ENCODE peak calls at places on chromosomes 7 and 10, in ten cellular contexts. V is RWPE1; B is endothelial cell; Y is astrocyte; Q is stimulated activated CD4-positive, alpha-beta T cell treated with anti-CD3 and anti-CD28 coated beads, Interleukin-12 subunit alpha, Interleukin-12 subunit beta, amount 100 ng/mL, for 4 hours; F is NCI-H510A treated with DMSO at 0.1 percent for 48 hours; A is neuronal stem cell; D is skeletal muscle cell; N is stimulated activated CD8-positive, alpha-beta memory T cell treated with anti-CD3 and anti-CD28 coated beads, Interleukin-2, amount 100 ng/mL, for 48 hours; I is MG63. C is an unnamed sample.

GRCh38 chr7:12578930-12579640 is 8.6 kb downstream of the SCIN start:
- DNase-seq in B (no peak), Y (no peak), F (no peak), I (no peak), D (no peak), N (no peak), V (no peak), A (no peak), Q (no peak), C (no peak)

GRCh38 chr7:135147341-135147898 is 452 bp upstream of the TMEM140 start:
- DNase-seq in F (no peak), B (no peak), D (no peak), V (no peak), Y (no peak), N (no peak), Q (no peak), I (no peak), A (no peak), C (no peak)

GRCh38 chr7:130966246-130967009 is 232.4 kb upstream of the KLF14 start:
- DNase-seq in F (no peak), Q (no peak), D (no peak), I (no peak), V (no peak), Y (peak), A (no peak), N (no peak), B (no peak), C (no peak)

GRCh38 chr7:35805876-35806275 is 5.0 kb downstream of the SEPTIN7 start:
- DNase-seq in Q (no peak), A (no peak), F (no peak), D (no peak), Y (no peak), V (no peak), B (no peak), N (no peak), I (no peak), C (no peak)

GRCh38 chr10:127853868-127854768 is 38.6 kb downstream of the CLRN3 start:
- DNase-seq in N (peak), F (peak), Y (peak), B (peak), D (peak), V (peak), Q (peak), I (peak), A (peak), C (peak)

GRCh38 chr7:107579546-107579880 is 533 bp upstream of the BCAP29 start:
- DNase-seq in Q (no peak), A (no peak), B (no peak), F (no peak), V (no peak), D (no peak), Y (no peak), N (no peak), I (no peak), C (no peak)

GRCh38 chr7:69597278-69598076 is 798 bp upstream of the AUTS2 start:
- DNase-seq in B (peak), Y (no peak), I (peak), D (no peak), V (no peak), N (no peak), Q (no peak), A (peak), F (no peak), C (peak)

GRCh38 chr7:47905071-47905920 is 43.0 kb downstream of the PKD1L1 start:
- DNase-seq in I (no peak), V (no peak), A (peak), D (no peak), Y (peak), B (no peak), Q (no peak), N (no peak), F (no peak), C (no peak)

GRCh38 chr10:21532694-21533576 is 1.1 kb upstream of the MLLT10 start:
- DNase-seq in Q (no peak), I (no peak), N (no peak), B (no peak), D (no peak), Y (no peak), V (no peak), A (no peak), F (peak), C (no peak)

C was measured in germinal center.